ENCODE peak calls at places on chromosome 20, in six cellular contexts. G, Q, F, I, L and J are unnamed samples.
A peak's percentile ranks its signal among the peaks of the same experiment; 100 is the strongest.

GRCh38 chr20:51700809-51701285 is 67.3 kb downstream of the ATP9A start:
- DNase-seq in G (peak; percentile 52), Q (peak; percentile 43), F (peak; percentile 59), I (peak; percentile 75), L (no peak), J (peak; percentile 45)

GRCh38 chr20:52838510-52839241 is 133.5 kb upstream of the TSHZ2 start:
- DNase-seq in G (no peak), Q (no peak), F (no peak), I (no peak), L (no peak), J (no peak)

GRCh38 chr20:18164356-18164755 is 26.7 kb downstream of the KAT14 start:
- DNase-seq in G (no peak), Q (no peak), F (no peak), I (no peak), L (no peak), J (peak; percentile 56)

GRCh38 chr20:34129518-34130162 is 17.6 kb upstream of the EIF2S2 start:
- DNase-seq in G (peak; percentile 60), Q (peak; percentile 64), F (peak; percentile 85), I (peak; percentile 89), L (peak; percentile 9), J (peak; percentile 73)

GRCh38 chr20:48615871-48616270 is 211.9 kb downstream of the PREX1 start:
- DNase-seq in G (no peak), Q (no peak), F (no peak), I (no peak), L (no peak), J (no peak)

GRCh38 chr20:46040902-46041535 is 12.0 kb downstream of the SLC12A5 start:
- DNase-seq in G (peak; percentile 25), Q (peak; percentile 79), F (no peak), I (peak; percentile 47), L (no peak), J (peak; percentile 26)

GRCh38 chr20:53154540-53154939 is 182.4 kb downstream of the TSHZ2 start:
- DNase-seq in G (no peak), Q (no peak), F (no peak), I (no peak), L (no peak), J (no peak)

GRCh38 chr20:49685809-49686208 is 27.9 kb downstream of the B4GALT5 start:
- DNase-seq in G (no peak), Q (no peak), F (no peak), I (no peak), L (no peak), J (peak; percentile 72)

GRCh38 chr20:46023999-46024398 is 5.0 kb upstream of the SLC12A5 start:
- DNase-seq in G (no peak), Q (no peak), F (no peak), I (no peak), L (no peak), J (no peak)

GRCh38 chr20:34954905-34955231 is 738 bp downstream of the GSS start:
- DNase-seq in G (no peak), Q (peak; percentile 46), F (peak; percentile 59), I (peak; percentile 67), L (no peak), J (peak; percentile 42)

GRCh38 chr20:47113362-47114118 is 218.9 kb downstream of the EYA2 start:
- DNase-seq in G (no peak), Q (no peak), F (no peak), I (peak; percentile 16), L (no peak), J (peak; percentile 76)

GRCh38 chr20:23668477-23668951 is 20.3 kb downstream of the CST4 start:
- DNase-seq in G (peak; percentile 84), Q (peak; percentile 58), F (peak; percentile 63), I (peak; percentile 84), L (no peak), J (peak; percentile 50)

GRCh38 chr20:10332656-10333421 is 101.2 kb downstream of the MKKS start:
- DNase-seq in G (no peak), Q (no peak), F (no peak), I (no peak), L (no peak), J (peak; percentile 31)

GRCh38 chr20:10622657-10623418 is 51.0 kb downstream of the JAG1 start:
- DNase-seq in G (no peak), Q (no peak), F (no peak), I (no peak), L (no peak), J (peak; percentile 72)

GRCh38 chr20:54056762-54057639 is 13.4 kb downstream of the BCAS1 start:
- DNase-seq in G (no peak), Q (no peak), F (no peak), I (no peak), L (no peak), J (no peak)

GRCh38 chr20:44734938-44735337 is 10.7 kb upstream of the KCNK15 start:
- DNase-seq in G (peak; percentile 63), Q (no peak), F (no peak), I (no peak), L (no peak), J (peak; percentile 65)

GRCh38 chr20:57268399-57269076 is 2.1 kb upstream of the BMP7 start:
- DNase-seq in G (no peak), Q (no peak), F (no peak), I (no peak), L (no peak), J (no peak)

DNA sequence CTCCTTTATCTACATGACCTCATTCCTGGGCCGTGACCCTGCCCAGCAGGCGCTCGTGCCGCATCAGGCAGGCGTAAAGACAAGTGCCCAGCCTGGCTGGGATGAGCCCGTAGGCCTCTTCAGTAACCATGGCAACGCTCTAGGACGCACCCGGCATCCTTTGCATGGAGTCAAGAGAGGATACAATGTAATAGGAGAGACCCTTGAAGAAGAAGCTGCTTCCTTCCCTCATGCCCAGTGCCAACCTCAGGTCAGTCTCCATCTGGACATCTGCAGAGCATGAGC is 5.0 kb upstream of the LSM14B start:
- DNase-seq in G (no peak), Q (no peak), F (peak; percentile 85), I (no peak), L (no peak), J (no peak)
- TF ChIP-seq SMC3 in G (no peak), Q (no peak), F (no peak), I (no peak), L (no peak), J (no peak)

GRCh38 chr20:63288581-63289251 is 4.3 kb upstream of the COL20A1 start:
- DNase-seq in G (no peak), Q (no peak), F (no peak), I (no peak), L (no peak), J (no peak)
- TF ChIP-seq SMC3 in G (no peak), Q (no peak), F (no peak), I (no peak), L (no peak), J (no peak)

GRCh38 chr20:25525857-25526256 is 59.5 kb downstream of the NINL start:
- DNase-seq in G (peak; percentile 35), Q (no peak), F (no peak), I (peak; percentile 97), L (no peak), J (peak; percentile 98)
- TF ChIP-seq SMC3 in G (no peak), Q (no peak), F (no peak), I (peak; percentile 35), L (no peak), J (no peak)

DNA sequence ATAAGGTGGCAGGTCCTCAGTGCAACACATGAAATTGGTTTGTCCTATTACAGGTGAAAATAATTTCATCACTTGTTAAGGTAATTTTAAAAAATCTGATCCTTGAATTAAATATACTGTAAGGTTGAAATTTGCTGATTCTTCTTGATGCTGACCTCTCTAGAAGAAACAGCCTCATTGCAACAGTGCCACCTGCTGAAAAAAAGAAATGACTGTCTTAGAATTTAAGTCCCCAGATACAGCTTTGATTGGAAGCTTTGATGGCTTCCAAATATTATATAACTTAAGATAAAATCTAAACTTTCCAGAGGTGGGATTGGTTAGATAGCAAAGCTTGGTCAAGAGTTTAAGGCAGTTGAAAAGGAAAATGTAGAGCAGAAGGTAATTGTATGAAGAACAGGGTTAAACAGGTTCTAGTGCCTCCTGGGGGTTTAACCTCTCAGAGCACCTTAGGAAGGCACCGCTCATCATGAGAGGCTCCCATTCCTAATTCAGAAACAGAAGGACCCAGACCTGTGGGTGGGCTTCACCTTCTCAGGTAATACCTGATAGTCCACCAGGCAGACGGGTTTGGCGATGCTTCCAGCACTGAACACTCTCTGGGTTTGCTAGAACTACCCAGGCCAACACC is 401.0 kb downstream of the PAX1 start:
- DNase-seq in G (peak; percentile 10), Q (no peak), F (peak; percentile 11), I (peak; percentile 61), L (no peak), J (no peak)
- TF ChIP-seq SMC3 in G (peak; percentile 44), Q (no peak), F (no peak), I (peak; percentile 84), L (no peak), J (no peak)

GRCh38 chr20:25372584-25373336 is 17.9 kb downstream of the ABHD12 start:
- DNase-seq in G (no peak), Q (no peak), F (no peak), I (no peak), L (no peak), J (peak; percentile 99)
- TF ChIP-seq SMC3 in G (no peak), Q (no peak), F (no peak), I (no peak), L (no peak), J (peak; percentile 10)

GRCh38 chr20:59802018-59802417 is 131.4 kb downstream of the SYCP2 start:
- DNase-seq in G (no peak), Q (no peak), F (peak; percentile 0), I (no peak), L (no peak), J (no peak)
- TF ChIP-seq SMC3 in G (no peak), Q (no peak), F (no peak), I (no peak), L (no peak), J (no peak)

DNA sequence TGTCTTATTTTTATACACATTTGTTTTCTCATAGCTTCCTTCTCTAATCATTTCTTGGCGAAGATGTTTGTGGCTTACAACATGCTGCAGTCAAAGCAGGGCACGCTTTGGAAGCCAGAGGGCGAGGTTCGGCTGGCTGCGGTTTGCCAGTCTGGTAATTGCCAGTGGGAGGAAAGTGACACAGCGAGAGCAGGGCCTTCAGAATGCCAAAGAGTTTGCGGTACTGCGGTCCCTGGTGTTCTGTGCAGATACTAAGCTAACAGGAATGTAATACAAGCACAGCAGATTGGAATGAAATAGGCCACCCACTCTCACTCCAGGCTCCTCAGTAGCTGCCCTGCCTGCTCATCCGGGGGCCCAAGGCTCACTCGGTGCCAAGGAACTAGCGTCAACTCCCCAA is 58.7 kb upstream of the TGM3 start:
- DNase-seq in G (no peak), Q (no peak), F (no peak), I (no peak), L (no peak), J (peak; percentile 95)
- TF ChIP-seq SMC3 in G (no peak), Q (no peak), F (no peak), I (no peak), L (no peak), J (no peak)